ENCODE peak calls at places on chromosome X, in ten cellular contexts. B is activated CD4-positive, alpha-beta T cell treated with anti-CD3 and anti-CD28 coated beads, Interleukin-2, amount 10 ng/mL, durations not matched to agents 7 days and 5 days; O is astrocyte of the hippocampus; H is T-helper 17 cell; C is heart left ventricle; T is neural crest cell; G is mammary epithelial cell; R is HEK293T; M is astrocyte; S is CD4-positive, alpha-beta memory T cell. Q is an unnamed sample.

GRCh38 chrX:54529166-54529558 is 857 bp upstream of the GNL3L start:
- DNase-seq in B (no peak), O (no peak), H (no peak), C (no peak), T (no peak), G (no peak), R (no peak), M (no peak), S (no peak), Q (no peak)

GRCh38 chrX:38799995-38800394 is 1.3 kb upstream of the MID1IP1 start:
- DNase-seq in B (peak), O (no peak), H (no peak), C (no peak), T (no peak), G (no peak), R (no peak), M (no peak), S (no peak), Q (peak)

GRCh38 chrX:151722241-151722846 is 6.5 kb downstream of the FATE1 start:
- DNase-seq in B (no peak), O (peak), H (no peak), C (peak), T (peak), G (no peak), R (peak), M (no peak), S (no peak), Q (no peak)

GRCh38 chrX:120468071-120468470 is 1.0 kb downstream of the LAMP2 start:
- DNase-seq in B (no peak), O (no peak), H (no peak), C (no peak), T (no peak), G (peak), R (no peak), M (no peak), S (no peak), Q (no peak)

GRCh38 chrX:619812-620493 is 10.6 kb upstream of the SHOX start:
- DNase-seq in B (no peak), O (no peak), H (no peak), C (no peak), T (no peak), G (no peak), R (no peak), M (no peak), S (no peak), Q (no peak)

GRCh38 chrX:119948381-119948780 is 4.8 kb upstream of the NKAP start:
- DNase-seq in B (no peak), O (no peak), H (no peak), C (no peak), T (no peak), G (no peak), R (no peak), M (no peak), S (no peak), Q (no peak)

GRCh38 chrX:80578518-80579105 is 158.4 kb downstream of the TENT5D start:
- DNase-seq in B (no peak), O (peak), H (no peak), C (no peak), T (no peak), G (peak), R (peak), M (no peak), S (peak), Q (peak)

GRCh38 chrX:40132751-40133150 is 35.0 kb upstream of the BCOR start:
- DNase-seq in B (no peak), O (peak), H (no peak), C (peak), T (no peak), G (peak), R (no peak), M (peak), S (no peak), Q (no peak)

GRCh38 chrX:85326234-85327059 is 53.0 kb downstream of the POF1B start:
- DNase-seq in B (no peak), O (no peak), H (no peak), C (no peak), T (no peak), G (no peak), R (no peak), M (no peak), S (no peak), Q (no peak)

GRCh38 chrX:13007519-13008188 is 32.7 kb downstream of the TMSB4X start:
- DNase-seq in B (no peak), O (peak), H (no peak), C (no peak), T (no peak), G (peak), R (no peak), M (peak), S (no peak), Q (no peak)

GRCh38 chrX:119503484-119503861 is 35.2 kb downstream of the SLC25A5 start:
- DNase-seq in B (no peak), O (peak), H (no peak), C (no peak), T (no peak), G (peak), R (no peak), M (peak), S (no peak), Q (no peak)

GRCh38 chrX:107118322-107119147 is at the start of gene RBM41:
- DNase-seq in B (peak), O (peak), H (peak), C (peak), T (peak), G (peak), R (peak), M (peak), S (peak), Q (peak)

GRCh38 chrX:19650996-19651395 is 135.7 kb upstream of the MAP3K15 start:
- DNase-seq in B (no peak), O (no peak), H (no peak), C (no peak), T (no peak), G (no peak), R (no peak), M (no peak), S (no peak), Q (no peak)

GRCh38 chrX:40244980-40245379 is 147.2 kb upstream of the BCOR start:
- DNase-seq in B (peak), O (no peak), H (no peak), C (no peak), T (no peak), G (no peak), R (peak), M (peak), S (no peak), Q (peak)

GRCh38 chrX:153588782-153589446 is 10.0 kb downstream of the CCNQ start:
- DNase-seq in B (no peak), O (no peak), H (no peak), C (no peak), T (no peak), G (no peak), R (no peak), M (no peak), S (no peak), Q (no peak)